ENCODE peak calls at places on chromosomes 6 and 20, in six cellular contexts. One of them, this sample, is unnamed.
A peak's percentile ranks its signal among the peaks of the same experiment; 100 is the strongest.

GRCh38 chr6:138719011-138719635 is 54.4 kb upstream of the CCDC28A start:
- DNase-seq in activated CD4-positive, alpha-beta T cell treated with anti-CD3 and anti-CD28 coated beads, Interleukin-2, amount 50 U/mL, for 4 hours: no peak
- DNase-seq in mesenchymal stem cell: peak; percentile 73
- DNase-seq in AG10803: no peak
- DNase-seq in left cardiac atrium: no peak
- DNase-seq in stimulated activated naive B cell treated with anti-CD40 and anti-IgM and Interleukin-4, amounts not matched to agents 10 μg/mL and 1 μg/mL and 100 μg/mL, for 72 hours: no peak
- DNase-seq in this sample: no peak

GRCh38 chr20:63186528-63187316 is 29.2 kb downstream of the YTHDF1 start:
- DNase-seq in left cardiac atrium: no peak
- DNase-seq in stimulated activated naive B cell treated with anti-CD40 and anti-IgM and Interleukin-4, amounts not matched to agents 10 μg/mL and 1 μg/mL and 100 μg/mL, for 72 hours: no peak
- DNase-seq in activated CD4-positive, alpha-beta T cell treated with anti-CD3 and anti-CD28 coated beads, Interleukin-2, amount 50 U/mL, for 4 hours: no peak
- DNase-seq in AG10803: no peak
- DNase-seq in mesenchymal stem cell: peak; percentile 10
- DNase-seq in this sample: no peak

GRCh38 chr6:3310051-3310448 is 51.3 kb downstream of the PSMG4 start:
- DNase-seq in AG10803: no peak
- DNase-seq in activated CD4-positive, alpha-beta T cell treated with anti-CD3 and anti-CD28 coated beads, Interleukin-2, amount 50 U/mL, for 4 hours: no peak
- DNase-seq in left cardiac atrium: no peak
- DNase-seq in mesenchymal stem cell: no peak
- DNase-seq in stimulated activated naive B cell treated with anti-CD40 and anti-IgM and Interleukin-4, amounts not matched to agents 10 μg/mL and 1 μg/mL and 100 μg/mL, for 72 hours: no peak
- DNase-seq in this sample: no peak

GRCh38 chr20:13396036-13396435 is 175.0 kb downstream of the ISM1 start:
- DNase-seq in stimulated activated naive B cell treated with anti-CD40 and anti-IgM and Interleukin-4, amounts not matched to agents 10 μg/mL and 1 μg/mL and 100 μg/mL, for 72 hours: no peak
- DNase-seq in activated CD4-positive, alpha-beta T cell treated with anti-CD3 and anti-CD28 coated beads, Interleukin-2, amount 50 U/mL, for 4 hours: no peak
- DNase-seq in left cardiac atrium: no peak
- DNase-seq in AG10803: peak; percentile 83
- DNase-seq in mesenchymal stem cell: peak; percentile 30
- DNase-seq in this sample: no peak

GRCh38 chr6:154791561-154792317 is 58.5 kb downstream of the SCAF8 start:
- DNase-seq in activated CD4-positive, alpha-beta T cell treated with anti-CD3 and anti-CD28 coated beads, Interleukin-2, amount 50 U/mL, for 4 hours: no peak
- DNase-seq in stimulated activated naive B cell treated with anti-CD40 and anti-IgM and Interleukin-4, amounts not matched to agents 10 μg/mL and 1 μg/mL and 100 μg/mL, for 72 hours: no peak
- DNase-seq in left cardiac atrium: no peak
- DNase-seq in mesenchymal stem cell: no peak
- DNase-seq in AG10803: peak; percentile 34
- DNase-seq in this sample: no peak

GRCh38 chr20:58144071-58144470 is 84.4 kb downstream of the ANKRD60 start:
- DNase-seq in stimulated activated naive B cell treated with anti-CD40 and anti-IgM and Interleukin-4, amounts not matched to agents 10 μg/mL and 1 μg/mL and 100 μg/mL, for 72 hours: no peak
- DNase-seq in activated CD4-positive, alpha-beta T cell treated with anti-CD3 and anti-CD28 coated beads, Interleukin-2, amount 50 U/mL, for 4 hours: no peak
- DNase-seq in AG10803: no peak
- DNase-seq in mesenchymal stem cell: no peak
- DNase-seq in left cardiac atrium: no peak
- DNase-seq in this sample: no peak

GRCh38 chr20:44651507-44652373 is at the start of gene ADA:
- DNase-seq in activated CD4-positive, alpha-beta T cell treated with anti-CD3 and anti-CD28 coated beads, Interleukin-2, amount 50 U/mL, for 4 hours: peak; percentile 27
- DNase-seq in left cardiac atrium: peak; percentile 79
- DNase-seq in mesenchymal stem cell: peak; percentile 66
- DNase-seq in stimulated activated naive B cell treated with anti-CD40 and anti-IgM and Interleukin-4, amounts not matched to agents 10 μg/mL and 1 μg/mL and 100 μg/mL, for 72 hours: peak; percentile 68
- DNase-seq in AG10803: peak; percentile 43
- DNase-seq in this sample: no peak

GRCh38 chr20:44714701-44715494 is at the start of gene CCN5:
- DNase-seq in stimulated activated naive B cell treated with anti-CD40 and anti-IgM and Interleukin-4, amounts not matched to agents 10 μg/mL and 1 μg/mL and 100 μg/mL, for 72 hours: no peak
- DNase-seq in AG10803: peak; percentile 83
- DNase-seq in mesenchymal stem cell: peak; percentile 66
- DNase-seq in left cardiac atrium: peak; percentile 94
- DNase-seq in activated CD4-positive, alpha-beta T cell treated with anti-CD3 and anti-CD28 coated beads, Interleukin-2, amount 50 U/mL, for 4 hours: no peak
- DNase-seq in this sample: no peak

GRCh38 chr6:85404497-85405174 is 45.2 kb upstream of the NT5E start:
- DNase-seq in activated CD4-positive, alpha-beta T cell treated with anti-CD3 and anti-CD28 coated beads, Interleukin-2, amount 50 U/mL, for 4 hours: no peak
- DNase-seq in left cardiac atrium: peak; percentile 45
- DNase-seq in AG10803: peak; percentile 93
- DNase-seq in stimulated activated naive B cell treated with anti-CD40 and anti-IgM and Interleukin-4, amounts not matched to agents 10 μg/mL and 1 μg/mL and 100 μg/mL, for 72 hours: no peak
- DNase-seq in mesenchymal stem cell: peak; percentile 80
- DNase-seq in this sample: no peak

GRCh38 chr20:37622728-37623127 is 71.1 kb upstream of the CTNNBL1 start:
- DNase-seq in left cardiac atrium: no peak
- DNase-seq in stimulated activated naive B cell treated with anti-CD40 and anti-IgM and Interleukin-4, amounts not matched to agents 10 μg/mL and 1 μg/mL and 100 μg/mL, for 72 hours: no peak
- DNase-seq in mesenchymal stem cell: no peak
- DNase-seq in activated CD4-positive, alpha-beta T cell treated with anti-CD3 and anti-CD28 coated beads, Interleukin-2, amount 50 U/mL, for 4 hours: no peak
- DNase-seq in AG10803: no peak
- DNase-seq in this sample: no peak

GRCh38 chr6:158906926-158907325 is 87.8 kb upstream of the EZR start:
- DNase-seq in mesenchymal stem cell: no peak
- DNase-seq in left cardiac atrium: no peak
- DNase-seq in AG10803: no peak
- DNase-seq in stimulated activated naive B cell treated with anti-CD40 and anti-IgM and Interleukin-4, amounts not matched to agents 10 μg/mL and 1 μg/mL and 100 μg/mL, for 72 hours: no peak
- DNase-seq in activated CD4-positive, alpha-beta T cell treated with anti-CD3 and anti-CD28 coated beads, Interleukin-2, amount 50 U/mL, for 4 hours: no peak
- DNase-seq in this sample: no peak

GRCh38 chr6:168301648-168302398 is 17.8 kb downstream of the DACT2 start:
- DNase-seq in mesenchymal stem cell: no peak
- DNase-seq in left cardiac atrium: no peak
- DNase-seq in activated CD4-positive, alpha-beta T cell treated with anti-CD3 and anti-CD28 coated beads, Interleukin-2, amount 50 U/mL, for 4 hours: no peak
- DNase-seq in AG10803: no peak
- DNase-seq in stimulated activated naive B cell treated with anti-CD40 and anti-IgM and Interleukin-4, amounts not matched to agents 10 μg/mL and 1 μg/mL and 100 μg/mL, for 72 hours: no peak
- DNase-seq in this sample: no peak

GRCh38 chr20:20802328-20802727 is 89.9 kb upstream of the RALGAPA2 start:
- DNase-seq in activated CD4-positive, alpha-beta T cell treated with anti-CD3 and anti-CD28 coated beads, Interleukin-2, amount 50 U/mL, for 4 hours: no peak
- DNase-seq in mesenchymal stem cell: no peak
- DNase-seq in stimulated activated naive B cell treated with anti-CD40 and anti-IgM and Interleukin-4, amounts not matched to agents 10 μg/mL and 1 μg/mL and 100 μg/mL, for 72 hours: no peak
- DNase-seq in left cardiac atrium: peak; percentile 42
- DNase-seq in AG10803: no peak
- DNase-seq in this sample: no peak